ENCODE peak calls at places on chromosome 22, in five cellular contexts. S, K, J, H and Y are unnamed samples.

GRCh38 chr22:28903080-28903479 is 19.7 kb downstream of the ZNRF3 start:
- DNase-seq in S (no peak), K (no peak), J (no peak), H (no peak), Y (no peak)

GRCh38 chr22:24185001-24185500 is 3.8 kb downstream of the SUSD2 start:
- DNase-seq in S (no peak), K (no peak), J (no peak), H (no peak), Y (no peak)

GRCh38 chr22:23565942-23566715 is 14.0 kb downstream of the IGLL1 start:
- DNase-seq in S (no peak), K (no peak), J (peak), H (no peak), Y (peak)

GRCh38 chr22:21834869-21835268 is 32.6 kb downstream of the MAPK1 start:
- DNase-seq in S (no peak), K (no peak), J (no peak), H (no peak), Y (no peak)

GRCh38 chr22:20433191-20433590 is 4.4 kb downstream of the SCARF2 start:
- DNase-seq in S (no peak), K (no peak), J (no peak), H (no peak), Y (no peak)

GRCh38 chr22:46845281-46846153 is 83.1 kb downstream of the TBC1D22A start:
- DNase-seq in S (no peak), K (peak), J (no peak), H (no peak), Y (no peak)

GRCh38 chr22:20249797-20250354 is 18.2 kb downstream of the RTN4R start:
- DNase-seq in S (peak), K (peak), J (no peak), H (peak), Y (no peak)

GRCh38 chr22:46078241-46079092 is 71.9 kb upstream of the PPARA start:
- DNase-seq in S (peak), K (no peak), J (no peak), H (no peak), Y (peak)

GRCh38 chr22:19986410-19987341 is 29.9 kb downstream of the ARVCF start:
- DNase-seq in S (peak), K (peak), J (peak), H (peak), Y (peak)

GRCh38 chr22:20741634-20742581 is 32.0 kb upstream of the SERPIND1 start:
- DNase-seq in S (no peak), K (peak), J (peak), H (peak), Y (peak)

GRCh38 chr22:45882881-45883810 is 93.8 kb downstream of the WNT7B start:
- DNase-seq in S (no peak), K (no peak), J (no peak), H (no peak), Y (peak)

GRCh38 chr22:20444325-20444724 is 6.7 kb upstream of the SCARF2 start:
- DNase-seq in S (no peak), K (no peak), J (no peak), H (no peak), Y (no peak)

GRCh38 chr22:50039669-50040458 is 18.2 kb downstream of the TTLL8 start:
- DNase-seq in S (no peak), K (no peak), J (no peak), H (no peak), Y (no peak)

GRCh38 chr22:48855013-48855412 is 972.7 kb downstream of the BRD1 start:
- DNase-seq in S (no peak), K (no peak), J (no peak), H (no peak), Y (no peak)

GRCh38 chr22:27630754-27631153 is 170.8 kb downstream of the MN1 start:
- DNase-seq in S (no peak), K (no peak), J (no peak), H (no peak), Y (no peak)

GRCh38 chr22:48842583-48842945 is 985.1 kb downstream of the BRD1 start:
- DNase-seq in S (no peak), K (no peak), J (no peak), H (no peak), Y (no peak)

GRCh38 chr22:23820748-23821211 is 18.0 kb downstream of the DERL3 start:
- DNase-seq in S (no peak), K (no peak), J (no peak), H (no peak), Y (no peak)

GRCh38 chr22:20091690-20092476 is 11.8 kb downstream of the DGCR8 start:
- DNase-seq in S (no peak), K (no peak), J (no peak), H (no peak), Y (no peak)

GRCh38 chr22:26835929-26836528 is 178.6 kb downstream of the MIAT start:
- DNase-seq in S (peak), K (peak), J (peak), H (peak), Y (peak)

GRCh38 chr22:23163665-23164064 is 16.6 kb upstream of the BCR start:
- DNase-seq in S (peak), K (no peak), J (no peak), H (peak), Y (peak)

GRCh38 chr22:48083502-48083901 is 1321.1 kb downstream of the TBC1D22A start:
- DNase-seq in S (no peak), K (no peak), J (no peak), H (no peak), Y (no peak)

GRCh38 chr22:32967285-32968101 is 90.7 kb downstream of the SYN3 start:
- DNase-seq in S (no peak), K (no peak), J (no peak), H (no peak), Y (no peak)

GRCh38 chr22:28282346-28282745 is 363.3 kb upstream of the PITPNB start:
- DNase-seq in S (no peak), K (peak), J (no peak), H (no peak), Y (no peak)

GRCh38 chr22:23856721-23857605 is 712 bp upstream of the SLC2A11 start:
- DNase-seq in S (peak), K (peak), J (no peak), H (no peak), Y (peak)

GRCh38 chr22:49807780-49808708 is 19.6 kb downstream of the BRD1 start:
- DNase-seq in S (no peak), K (no peak), J (peak), H (no peak), Y (no peak)

GRCh38 chr22:20533879-20534265 is 26.5 kb downstream of the MED15 start:
- DNase-seq in S (no peak), K (no peak), J (no peak), H (no peak), Y (no peak)

GRCh38 chr22:20558534-20558933 is 51.1 kb downstream of the MED15 start:
- DNase-seq in S (no peak), K (no peak), J (no peak), H (no peak), Y (no peak)

GRCh38 chr22:28907311-28908008 is 24.1 kb downstream of the ZNRF3 start:
- DNase-seq in S (peak), K (peak), J (no peak), H (no peak), Y (peak)

GRCh38 chr22:27774200-27774599 is 27.4 kb downstream of the MN1 start:
- DNase-seq in S (no peak), K (no peak), J (no peak), H (no peak), Y (no peak)

GRCh38 chr22:21972293-21972779 is 10.3 kb downstream of the TOP3B start:
- DNase-seq in S (no peak), K (peak), J (peak), H (no peak), Y (peak)

GRCh38 chr22:28955817-28956216 is 72.4 kb downstream of the ZNRF3 start:
- DNase-seq in S (no peak), K (no peak), J (no peak), H (no peak), Y (no peak)

GRCh38 chr22:45469573-45470383 is 32.9 kb upstream of the FBLN1 start:
- DNase-seq in S (no peak), K (no peak), J (no peak), H (no peak), Y (no peak)

GRCh38 chr22:44972363-44973083 is 37.3 kb downstream of the PHF21B start:
- DNase-seq in S (no peak), K (peak), J (no peak), H (no peak), Y (no peak)

DNA sequence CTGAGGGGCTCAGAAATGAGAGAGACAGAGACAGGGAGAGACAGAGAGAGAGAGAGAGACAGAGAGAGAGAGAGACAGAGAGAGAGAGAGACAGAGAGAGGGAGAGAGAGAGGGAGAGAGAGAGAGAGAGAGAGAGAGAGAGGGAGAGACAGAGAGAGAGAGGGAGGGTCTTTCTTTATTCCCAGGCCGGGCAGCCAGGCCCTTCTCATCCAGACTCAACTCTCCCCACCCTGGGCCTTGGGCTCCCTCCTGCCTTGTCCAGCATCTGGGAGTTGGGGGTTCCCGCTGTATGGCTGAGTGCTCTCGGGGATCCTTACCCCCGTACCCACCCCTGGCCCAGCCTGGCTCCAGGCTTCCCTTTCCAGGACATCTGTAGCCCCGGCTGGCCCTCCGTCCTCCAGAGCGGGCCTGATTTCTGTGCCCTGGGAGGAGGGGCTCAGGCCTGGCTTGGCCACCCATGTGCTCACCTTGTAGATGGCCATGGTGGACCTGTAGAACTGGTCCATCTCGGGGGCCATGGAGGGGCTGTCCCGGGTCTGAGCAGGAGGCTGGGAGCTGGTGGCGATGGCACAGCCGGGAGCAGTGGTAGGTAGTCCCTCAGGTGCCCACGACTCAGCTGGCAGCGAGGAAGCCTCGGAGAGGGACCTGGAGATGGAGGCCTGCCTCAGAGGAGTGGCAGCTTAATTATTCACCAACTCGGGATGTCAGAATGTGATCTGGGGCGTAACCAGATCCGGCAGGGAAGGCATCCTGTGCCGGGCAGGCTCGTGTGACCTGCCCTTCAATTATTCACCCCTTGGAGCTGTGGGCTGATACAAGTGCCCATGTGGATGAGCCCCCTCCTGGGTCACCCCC is at the start of gene BAIAP2L2:
- DNase-seq in S (no peak), K (no peak), J (no peak), H (no peak), Y (no peak)
- TF ChIP-seq POLR2A in S (no peak), K (no peak), J (no peak), H (no peak), Y (no peak)

GRCh38 chr22:31068970-31069369 is 12.1 kb upstream of the SMTN start:
- DNase-seq in S (no peak), K (no peak), J (no peak), H (no peak), Y (no peak)
- H3K27ac ChIP-seq in S (no peak), K (no peak), J (no peak), H (no peak), Y (no peak)

GRCh38 chr22:36326178-36327161 is 61.3 kb downstream of the MYH9 start:
- DNase-seq in S (peak), K (no peak), J (no peak), H (no peak), Y (no peak)
- TF ChIP-seq POLR2A in S (no peak), K (no peak), J (no peak), H (no peak), Y (no peak)

GRCh38 chr22:36912694-36913430 is 566 bp upstream of the CSF2RB start:
- DNase-seq in S (no peak), K (no peak), J (no peak), H (no peak), Y (peak)

GRCh38 chr22:36911887-36912661 is 1.4 kb upstream of the CSF2RB start:
- DNase-seq in S (no peak), K (no peak), J (no peak), H (no peak), Y (no peak)

GRCh38 chr22:36916034-36916433 is 2.6 kb downstream of the CSF2RB start:
- DNase-seq in S (no peak), K (no peak), J (no peak), H (no peak), Y (no peak)

GRCh38 chr22:36913431-36914382 is at the start of gene CSF2RB:
- DNase-seq in S (peak), K (no peak), J (no peak), H (peak), Y (no peak)

GRCh38 chr22:36914383-36914752 is 940 bp downstream of the CSF2RB start:
- DNase-seq in S (no peak), K (no peak), J (no peak), H (no peak), Y (no peak)
- H3K27ac ChIP-seq in S (no peak), K (no peak), J (no peak), H (no peak), Y (no peak)

DNA sequence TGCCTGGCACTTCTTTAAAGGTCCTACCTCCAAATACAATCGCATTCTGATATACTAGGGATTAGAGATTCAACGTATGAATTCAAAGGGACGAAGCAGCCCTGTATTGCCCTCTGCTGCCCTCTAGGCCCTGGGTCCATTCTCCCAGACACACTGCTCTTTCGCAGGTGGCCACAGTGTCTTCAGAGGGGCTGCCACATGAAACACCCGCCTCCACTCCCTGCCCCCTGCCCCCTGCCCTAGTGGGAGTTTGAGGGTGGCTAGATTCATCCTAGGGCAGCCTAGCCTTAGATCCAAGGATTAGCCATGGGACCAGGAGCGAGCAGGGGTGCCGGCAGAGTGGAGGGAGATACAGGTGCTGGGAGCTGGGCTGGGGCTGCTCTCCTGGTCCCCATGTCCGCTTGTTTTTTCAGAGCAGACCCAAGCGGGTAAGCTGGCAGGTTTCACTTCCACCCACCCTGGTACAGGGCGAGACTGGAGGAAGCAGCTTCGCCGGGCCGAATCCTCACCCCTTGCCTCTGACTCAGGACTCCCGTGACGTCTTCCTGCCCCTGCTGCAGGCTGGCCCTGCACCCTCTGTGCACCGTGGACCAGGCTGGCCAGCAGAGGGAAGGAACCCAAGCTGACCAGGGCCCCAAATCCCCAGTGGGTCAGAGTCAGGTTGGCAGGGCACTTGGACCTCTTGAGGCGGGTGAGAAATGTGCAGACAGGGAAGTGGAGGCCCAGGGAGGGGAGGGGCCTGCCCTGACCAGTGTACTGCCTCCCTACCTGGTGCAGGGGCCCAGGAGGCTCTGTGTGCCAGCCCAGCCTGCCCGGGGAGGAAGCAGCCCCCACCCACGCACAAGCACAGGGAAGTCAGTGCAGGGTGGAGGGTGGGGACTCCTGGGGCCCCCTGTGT is 28.4 kb upstream of the HMOX1 start:
- DNase-seq in S (peak), K (no peak), J (no peak), H (peak), Y (peak)
- TF ChIP-seq POLR2A in S (peak), K (no peak), J (no peak), H (peak), Y (peak)

GRCh38 chr22:39359659-39360195 is 9.9 kb downstream of the SYNGR1 start:
- DNase-seq in S (no peak), K (no peak), J (no peak), H (no peak), Y (no peak)
- H3K27ac ChIP-seq in S (no peak), K (no peak), J (no peak), H (no peak), Y (no peak)

GRCh38 chr22:43923631-43924548 is at the start of gene PNPLA3:
- DNase-seq in S (peak), K (peak), J (peak), H (peak), Y (peak)
- TF ChIP-seq POLR2A in S (peak), K (peak), J (no peak), H (peak), Y (peak)

GRCh38 chr22:42642801-42643631 is 2.6 kb upstream of the ATP5MGL start:
- DNase-seq in S (no peak), K (no peak), J (no peak), H (no peak), Y (no peak)
- H3K27ac ChIP-seq in S (peak), K (no peak), J (peak), H (peak), Y (peak)

GRCh38 chr22:39392341-39392948 is 7.1 kb upstream of the TAB1 start:
- DNase-seq in S (no peak), K (no peak), J (no peak), H (no peak), Y (no peak)
- TF ChIP-seq POLR2A in S (no peak), K (no peak), J (no peak), H (no peak), Y (no peak)